ENCODE peak calls at places on chromosomes 16 and 17, in eight cellular contexts. O is tibial nerve, S is heart left ventricle, C is stomach, L is vagina, E is right lobe of liver, N is lower leg skin, I is thyroid gland. K is an unnamed sample.

GRCh38 chr17:10270258-10270657 is 71.9 kb upstream of the GAS7 start:
- DNase-seq in O (no peak), S (no peak), C (no peak), L (no peak), E (no peak), N (no peak), I (no peak), K (no peak)

GRCh38 chr17:7862692-7863437 is 5.1 kb downstream of the CYB5D1 start:
- DNase-seq in O (peak), S (no peak), C (no peak), L (peak), E (no peak), N (peak), I (peak), K (no peak)

GRCh38 chr16:31371008-31371407 is 16.0 kb downstream of the ITGAX start:
- DNase-seq in O (no peak), S (no peak), C (no peak), L (no peak), E (no peak), N (no peak), I (no peak), K (no peak)

GRCh38 chr16:87131996-87132345 is 185.2 kb downstream of the C16orf95 start:
- DNase-seq in O (no peak), S (no peak), C (no peak), L (no peak), E (no peak), N (no peak), I (no peak), K (no peak)

GRCh38 chr16:15457390-15457789 is 23.0 kb downstream of the BMERB1 start:
- DNase-seq in O (no peak), S (no peak), C (no peak), L (no peak), E (no peak), N (no peak), I (no peak), K (peak)

GRCh38 chr17:75367312-75367711 is 38.2 kb downstream of the GRB2 start:
- DNase-seq in O (no peak), S (no peak), C (no peak), L (no peak), E (no peak), N (no peak), I (no peak), K (no peak)

GRCh38 chr16:49833055-49833454 is 22.9 kb downstream of the ZNF423 start:
- DNase-seq in O (peak), S (no peak), C (no peak), L (no peak), E (no peak), N (peak), I (peak), K (no peak)

GRCh38 chr16:78925071-78925714 is 675.3 kb downstream of the MAF start:
- DNase-seq in O (no peak), S (no peak), C (peak), L (no peak), E (no peak), N (peak), I (peak), K (peak)

GRCh38 chr17:63695889-63696288 is 4.0 kb downstream of the LIMD2 start:
- DNase-seq in O (no peak), S (no peak), C (no peak), L (no peak), E (no peak), N (no peak), I (no peak), K (no peak)

GRCh38 chr17:13365331-13365730 is 236.4 kb downstream of the HS3ST3A1 start:
- DNase-seq in O (no peak), S (no peak), C (no peak), L (no peak), E (no peak), N (no peak), I (no peak), K (no peak)

GRCh38 chr17:13367154-13367553 is 234.6 kb downstream of the HS3ST3A1 start:
- DNase-seq in O (no peak), S (no peak), C (no peak), L (no peak), E (no peak), N (no peak), I (no peak), K (no peak)

GRCh38 chr17:13359774-13360173 is 242.0 kb downstream of the HS3ST3A1 start:
- DNase-seq in O (no peak), S (no peak), C (no peak), L (no peak), E (no peak), N (no peak), I (no peak), K (no peak)

DNA sequence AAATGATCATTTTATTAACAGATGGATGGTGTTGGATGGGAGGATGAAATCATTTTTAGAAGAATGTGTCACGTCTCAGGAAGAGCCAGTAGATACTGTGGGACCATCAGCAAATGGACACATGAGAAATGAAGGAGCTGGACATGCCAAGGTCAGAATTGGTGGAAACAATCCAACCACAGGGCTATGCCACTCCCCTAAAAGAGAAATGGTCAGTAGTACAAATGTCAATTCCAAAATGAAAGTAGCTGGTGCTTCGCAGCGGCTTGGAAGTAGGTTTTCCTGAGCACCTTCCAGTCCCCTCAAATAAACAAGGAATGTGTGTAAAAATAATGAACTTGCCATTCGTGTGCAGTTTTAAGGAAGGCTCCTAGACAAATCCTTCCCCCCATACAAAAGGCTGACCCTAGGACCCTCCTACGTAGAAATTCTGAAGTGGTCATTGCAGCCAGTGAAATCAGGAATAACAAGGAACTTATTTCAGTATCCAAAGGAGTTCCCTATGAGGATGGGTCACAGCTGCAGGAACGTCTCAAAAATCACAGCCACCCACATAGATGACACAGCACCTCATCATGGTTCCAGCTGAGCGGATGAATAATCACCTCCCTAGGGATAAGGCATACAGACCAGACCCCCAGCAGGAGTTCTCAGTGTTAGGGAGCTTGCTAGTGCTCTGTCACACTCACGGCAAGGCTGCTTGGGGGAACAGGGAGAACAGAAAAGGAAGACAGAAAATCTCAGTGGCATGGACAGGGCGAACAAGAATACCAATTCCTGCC is 239.2 kb downstream of the HS3ST3A1 start:
- DNase-seq in O (no peak), S (no peak), C (no peak), L (no peak), E (no peak), N (no peak), I (no peak), K (no peak)
- TF ChIP-seq POLR2A in O (no peak), S (no peak), C (no peak), L (no peak), E (no peak), N (no peak), I (no peak), K (no peak)

DNA sequence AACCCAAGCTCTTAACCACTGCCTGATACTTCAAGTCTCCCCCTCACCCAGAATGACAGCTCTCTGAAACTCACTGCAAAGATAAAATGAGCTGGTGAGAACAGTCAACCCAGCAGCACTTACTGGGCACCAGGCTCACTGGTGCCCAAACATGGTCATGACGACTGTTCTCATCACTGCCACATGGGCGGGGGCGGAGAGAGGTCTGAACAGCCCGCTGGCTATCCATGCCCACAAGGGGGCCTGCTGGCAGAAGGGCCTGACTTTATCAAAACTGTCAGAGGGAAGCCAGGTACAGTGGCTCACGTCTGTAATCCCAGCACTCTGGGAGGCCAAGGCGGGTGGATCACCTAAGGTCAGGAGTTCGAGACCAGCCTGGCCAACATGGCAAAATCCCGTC is 4.0 kb downstream of the MYBBP1A start:
- DNase-seq in O (no peak), S (no peak), C (no peak), L (no peak), E (peak), N (no peak), I (no peak), K (no peak)
- TF ChIP-seq CTCF in O (no peak), S (no peak), C (no peak), L (no peak), E (no peak), N (no peak), I (no peak), K (no peak)

GRCh38 chr17:40500190-40500589 is 1.2 kb downstream of the TNS4 start:
- DNase-seq in O (no peak), S (peak), C (no peak), L (no peak), E (peak), N (peak), I (no peak), K (no peak)

GRCh38 chr17:40500709-40501108 is 714 bp downstream of the TNS4 start:
- DNase-seq in O (no peak), S (peak), C (no peak), L (no peak), E (peak), N (peak), I (no peak), K (no peak)

GRCh38 chr17:40503154-40503553 is 1.7 kb upstream of the TNS4 start:
- DNase-seq in O (no peak), S (no peak), C (no peak), L (no peak), E (no peak), N (no peak), I (no peak), K (no peak)

GRCh38 chr17:40502716-40503115 is 1.3 kb upstream of the TNS4 start:
- DNase-seq in O (no peak), S (no peak), C (no peak), L (no peak), E (peak), N (peak), I (no peak), K (no peak)

GRCh38 chr17:40501499-40501911 is at the start of gene TNS4:
- DNase-seq in O (no peak), S (peak), C (peak), L (no peak), E (peak), N (peak), I (peak), K (peak)
- TF ChIP-seq POLR2A in O (no peak), S (no peak), C (no peak), L (peak), E (no peak), N (no peak), I (peak), K (no peak)

GRCh38 chr16:83899272-83899897 is 470 bp downstream of the MLYCD start:
- DNase-seq in O (no peak), S (peak), C (peak), L (no peak), E (peak), N (peak), I (peak), K (peak)
- TF ChIP-seq CTCF in O (no peak), S (no peak), C (no peak), L (no peak), E (no peak), N (no peak), I (no peak), K (no peak)

GRCh38 chr17:78979780-78980623 is at the start of gene LGALS3BP:
- DNase-seq in O (no peak), S (peak), C (peak), L (no peak), E (no peak), N (no peak), I (peak), K (peak)
- TF ChIP-seq POLR2A in O (no peak), S (peak), C (no peak), L (no peak), E (peak), N (no peak), I (peak), K (peak)

GRCh38 chr17:79905832-79906231 is 66.6 kb upstream of the CBX4 start:
- DNase-seq in O (no peak), S (no peak), C (no peak), L (no peak), E (no peak), N (no peak), I (no peak), K (no peak)
- TF ChIP-seq CTCF in O (no peak), S (no peak), C (no peak), L (no peak), E (no peak), N (no peak), I (no peak), K (no peak)

DNA sequence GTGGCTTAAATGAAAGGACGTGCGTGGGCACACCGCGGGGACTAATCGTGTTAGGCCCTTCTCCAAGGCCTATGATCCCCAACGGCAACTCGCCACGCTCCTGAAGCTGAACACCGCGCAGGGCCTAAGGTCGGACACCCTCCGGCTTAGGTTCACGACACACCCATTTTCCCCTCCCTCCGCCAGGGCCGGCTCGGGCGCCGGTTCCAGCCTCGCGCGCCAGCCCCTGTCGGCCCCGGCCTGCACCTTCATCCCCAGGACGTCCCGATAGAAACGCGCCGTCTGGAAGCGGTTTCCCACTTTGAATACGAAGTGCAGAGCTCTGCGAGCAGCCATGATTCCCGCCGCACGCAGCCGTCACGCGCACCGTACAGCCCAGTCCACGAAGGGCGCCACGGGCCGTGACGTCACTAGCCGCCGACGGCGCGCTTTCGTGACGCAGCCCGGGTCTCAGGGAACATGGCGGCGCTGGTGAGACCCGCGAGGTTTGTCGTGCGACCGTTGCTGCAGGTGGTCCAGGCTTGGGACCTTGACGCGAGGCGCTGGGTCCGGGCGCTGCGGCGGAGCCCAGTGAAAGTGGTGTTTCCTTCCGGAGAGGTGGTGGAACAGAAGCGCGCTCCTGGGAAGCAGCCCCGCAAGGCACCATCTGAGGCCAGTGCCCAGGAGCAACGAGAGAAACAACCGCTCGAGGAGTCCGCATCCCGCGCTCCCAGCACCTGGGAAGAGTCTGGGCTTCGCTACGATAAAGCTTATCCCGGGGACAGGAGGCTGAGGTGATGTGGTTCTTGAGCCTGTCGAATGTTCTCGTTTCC is at the start of the genes GLOD4 and MRM3:
- DNase-seq in O (peak), S (peak), C (peak), L (no peak), E (peak), N (peak), I (peak), K (peak)
- TF ChIP-seq POLR2A in O (peak), S (peak), C (no peak), L (peak), E (peak), N (no peak), I (peak), K (peak)

K was measured in Peyer's patch.